ENCODE peak calls at places on chromosomes 7 and 10, in six cellular contexts. One of them, this sample, is unnamed.
A peak's percentile ranks its signal among the peaks of the same experiment; 100 is the strongest.

GRCh38 chr7:11623093-11623678 is 208.8 kb downstream of the THSD7A start:
- DNase-seq in A549: peak; percentile 8
- DNase-seq in K562: no peak
- DNase-seq in NB4: no peak
- DNase-seq in HepG2: no peak
- DNase-seq in GM12878: no peak
- DNase-seq in this sample: no peak

GRCh38 chr7:66696774-66697191 is 43.8 kb upstream of the RABGEF1 start:
- DNase-seq in A549: no peak
- DNase-seq in K562: peak; percentile 20
- DNase-seq in NB4: peak; percentile 46
- DNase-seq in HepG2: peak; percentile 9
- DNase-seq in GM12878: no peak
- DNase-seq in this sample: no peak

GRCh38 chr7:149422914-149423285 is 38.0 kb downstream of the ZNF777 start:
- DNase-seq in A549: no peak
- DNase-seq in K562: no peak
- DNase-seq in NB4: no peak
- DNase-seq in HepG2: no peak
- DNase-seq in GM12878: no peak
- DNase-seq in this sample: peak; percentile 7

GRCh38 chr10:80187465-80188409 is 17.6 kb downstream of the ANXA11 start:
- DNase-seq in A549: no peak
- DNase-seq in K562: peak; percentile 73
- DNase-seq in NB4: peak; percentile 99
- DNase-seq in HepG2: peak; percentile 13
- DNase-seq in GM12878: peak; percentile 56
- DNase-seq in this sample: no peak

GRCh38 chr7:15000157-15000556 is 97.6 kb upstream of the DGKB start:
- DNase-seq in A549: no peak
- DNase-seq in K562: no peak
- DNase-seq in NB4: no peak
- DNase-seq in HepG2: peak; percentile 12
- DNase-seq in GM12878: no peak
- DNase-seq in this sample: no peak

GRCh38 chr7:37277513-37277912 is 171.2 kb downstream of the ELMO1 start:
- DNase-seq in A549: no peak
- DNase-seq in K562: no peak
- DNase-seq in NB4: no peak
- DNase-seq in HepG2: no peak
- DNase-seq in GM12878: no peak
- DNase-seq in this sample: no peak

GRCh38 chr10:130453721-130454542 is 317.7 kb downstream of the GLRX3 start:
- DNase-seq in A549: no peak
- DNase-seq in K562: no peak
- DNase-seq in NB4: no peak
- DNase-seq in HepG2: no peak
- DNase-seq in GM12878: no peak
- DNase-seq in this sample: no peak

GRCh38 chr7:107167483-107168232 is 1.1 kb upstream of the HBP1 start:
- DNase-seq in A549: peak; percentile 84
- DNase-seq in K562: peak; percentile 74
- DNase-seq in NB4: peak; percentile 84
- DNase-seq in HepG2: peak; percentile 74
- DNase-seq in GM12878: no peak
- DNase-seq in this sample: peak; percentile 89

GRCh38 chr7:36871863-36872262 is 147.6 kb upstream of the AOAH start:
- DNase-seq in A549: no peak
- DNase-seq in K562: peak; percentile 51
- DNase-seq in NB4: peak; percentile 33
- DNase-seq in HepG2: no peak
- DNase-seq in GM12878: no peak
- DNase-seq in this sample: peak; percentile 18

GRCh38 chr7:28258240-28258639 is 77.6 kb upstream of the JAZF1 start:
- DNase-seq in A549: no peak
- DNase-seq in K562: no peak
- DNase-seq in NB4: no peak
- DNase-seq in HepG2: no peak
- DNase-seq in GM12878: no peak
- DNase-seq in this sample: no peak

GRCh38 chr10:51073461-51074237 is 638 bp upstream of the PRKG1 start:
- DNase-seq in A549: no peak
- DNase-seq in K562: peak; percentile 8
- DNase-seq in NB4: no peak
- DNase-seq in HepG2: no peak
- DNase-seq in GM12878: no peak
- DNase-seq in this sample: no peak

GRCh38 chr10:69938541-69938991 is 114.1 kb upstream of the MACROH2A2 start:
- DNase-seq in A549: no peak
- DNase-seq in K562: no peak
- DNase-seq in NB4: no peak
- DNase-seq in HepG2: no peak
- DNase-seq in GM12878: no peak
- DNase-seq in this sample: no peak

GRCh38 chr10:68440898-68441297 is 30.9 kb downstream of the DNA2 start:
- DNase-seq in A549: no peak
- DNase-seq in K562: no peak
- DNase-seq in NB4: no peak
- DNase-seq in HepG2: no peak
- DNase-seq in GM12878: no peak
- DNase-seq in this sample: no peak

GRCh38 chr10:97032624-97033023 is 153.1 kb downstream of the SLIT1 start:
- DNase-seq in A549: no peak
- DNase-seq in K562: no peak
- DNase-seq in NB4: no peak
- DNase-seq in HepG2: no peak
- DNase-seq in GM12878: no peak
- DNase-seq in this sample: no peak

GRCh38 chr10:71638577-71639411 is 80.8 kb downstream of the C10orf105 start:
- DNase-seq in A549: no peak
- DNase-seq in K562: peak; percentile 99
- DNase-seq in NB4: peak; percentile 40
- DNase-seq in HepG2: peak; percentile 68
- DNase-seq in GM12878: no peak
- DNase-seq in this sample: no peak

GRCh38 chr10:35598379-35598778 is 6.8 kb upstream of the GJD4 start:
- DNase-seq in A549: no peak
- DNase-seq in K562: peak; percentile 32
- DNase-seq in NB4: no peak
- DNase-seq in HepG2: peak; percentile 13
- DNase-seq in GM12878: no peak
- DNase-seq in this sample: peak; percentile 12

GRCh38 chr10:5537684-5538083 is 12.9 kb downstream of the CALML3 start:
- DNase-seq in A549: no peak
- DNase-seq in K562: no peak
- DNase-seq in NB4: no peak
- DNase-seq in HepG2: no peak
- DNase-seq in GM12878: no peak
- DNase-seq in this sample: no peak

GRCh38 chr7:101550641-101551531 is 78.2 kb downstream of the MYL10 start:
- DNase-seq in A549: no peak
- DNase-seq in K562: peak; percentile 40
- DNase-seq in NB4: peak; percentile 39
- DNase-seq in HepG2: no peak
- DNase-seq in GM12878: no peak
- DNase-seq in this sample: no peak

GRCh38 chr10:5094265-5095205 is at the start of gene AKR1C3:
- DNase-seq in A549: peak; percentile 61
- DNase-seq in K562: peak; percentile 50
- DNase-seq in NB4: peak; percentile 51
- DNase-seq in HepG2: peak; percentile 78
- DNase-seq in GM12878: no peak
- DNase-seq in this sample: peak; percentile 83

GRCh38 chr7:64574481-64575159 is 11.7 kb upstream of the ZNF680 start:
- DNase-seq in A549: no peak
- DNase-seq in K562: no peak
- DNase-seq in NB4: no peak
- DNase-seq in HepG2: no peak
- DNase-seq in GM12878: no peak
- DNase-seq in this sample: peak; percentile 8

GRCh38 chr7:26451997-26452396 is 160.3 kb downstream of the SNX10 start:
- DNase-seq in A549: no peak
- DNase-seq in K562: no peak
- DNase-seq in NB4: no peak
- DNase-seq in HepG2: no peak
- DNase-seq in GM12878: no peak
- DNase-seq in this sample: no peak

GRCh38 chr7:192701-193536 is 548 bp downstream of the FAM20C start:
- DNase-seq in A549: no peak
- DNase-seq in K562: no peak
- DNase-seq in NB4: no peak
- DNase-seq in HepG2: no peak
- DNase-seq in GM12878: no peak
- DNase-seq in this sample: no peak

GRCh38 chr10:76382381-76382851 is 951.0 kb downstream of the LRMDA start:
- DNase-seq in A549: no peak
- DNase-seq in K562: no peak
- DNase-seq in NB4: peak; percentile 79
- DNase-seq in HepG2: no peak
- DNase-seq in GM12878: no peak
- DNase-seq in this sample: no peak

GRCh38 chr10:24762966-24763623 is 39.4 kb upstream of the ARHGAP21 start:
- DNase-seq in A549: peak; percentile 23
- DNase-seq in K562: no peak
- DNase-seq in NB4: no peak
- DNase-seq in HepG2: peak; percentile 64
- DNase-seq in GM12878: no peak
- DNase-seq in this sample: peak; percentile 44

GRCh38 chr7:116571037-116571436 is 46.2 kb downstream of the CAV1 start:
- DNase-seq in A549: no peak
- DNase-seq in K562: no peak
- DNase-seq in NB4: no peak
- DNase-seq in HepG2: no peak
- DNase-seq in GM12878: no peak
- DNase-seq in this sample: peak; percentile 92

GRCh38 chr7:28671526-28671925 is 259.2 kb downstream of the CREB5 start:
- DNase-seq in A549: no peak
- DNase-seq in K562: no peak
- DNase-seq in NB4: no peak
- DNase-seq in HepG2: no peak
- DNase-seq in GM12878: no peak
- DNase-seq in this sample: no peak

GRCh38 chr7:88670536-88670935 is 89.0 kb upstream of the ZNF804B start:
- DNase-seq in A549: no peak
- DNase-seq in K562: no peak
- DNase-seq in NB4: no peak
- DNase-seq in HepG2: no peak
- DNase-seq in GM12878: no peak
- DNase-seq in this sample: no peak

GRCh38 chr7:128137096-128137655 is 103.9 kb upstream of the LEP start:
- DNase-seq in A549: no peak
- DNase-seq in K562: no peak
- DNase-seq in NB4: peak; percentile 95
- DNase-seq in HepG2: peak; percentile 34
- DNase-seq in GM12878: no peak
- DNase-seq in this sample: peak; percentile 35

GRCh38 chr10:106311590-106311989 is 852.9 kb downstream of the SORCS1 start:
- DNase-seq in A549: no peak
- DNase-seq in K562: no peak
- DNase-seq in NB4: no peak
- DNase-seq in HepG2: no peak
- DNase-seq in GM12878: no peak
- DNase-seq in this sample: no peak

GRCh38 chr10:58590152-58590551 is 77.5 kb downstream of the BICC1 start:
- DNase-seq in A549: peak; percentile 51
- DNase-seq in K562: no peak
- DNase-seq in NB4: no peak
- DNase-seq in HepG2: no peak
- DNase-seq in GM12878: no peak
- DNase-seq in this sample: peak; percentile 51

DNA sequence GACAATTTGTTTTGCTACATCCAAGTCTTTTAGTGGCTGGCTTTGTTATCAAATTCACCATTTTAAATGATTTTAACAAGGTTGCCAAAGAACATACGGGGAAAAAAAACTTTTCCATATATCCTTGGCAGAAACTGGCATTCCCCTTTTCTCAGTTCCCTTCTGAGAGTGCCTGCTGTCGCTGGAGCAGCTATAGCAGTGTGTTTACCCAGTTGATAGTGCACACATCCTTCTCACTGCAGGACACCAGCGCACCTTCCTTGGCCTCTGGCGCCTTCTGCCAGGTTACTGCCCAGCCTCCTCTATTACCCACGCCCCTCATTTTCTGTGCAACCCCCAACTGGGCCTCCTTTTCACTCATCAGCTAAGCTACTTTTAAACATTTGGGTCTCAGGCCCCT is 94.1 kb downstream of the ALOX5 start:
- DNase-seq in A549: no peak
- DNase-seq in K562: no peak
- DNase-seq in NB4: no peak
- DNase-seq in HepG2: no peak
- DNase-seq in GM12878: no peak
- DNase-seq in this sample: no peak
- TF ChIP-seq MYC in A549: no peak
- TF ChIP-seq MYC in K562: no peak
- TF ChIP-seq MYC in NB4: no peak
- TF ChIP-seq MYC in HepG2: no peak
- TF ChIP-seq MYC in GM12878: no peak
- TF ChIP-seq MYC in this sample: no peak

GRCh38 chr10:9056521-9056920 is 1002.0 kb downstream of the GATA3 start:
- DNase-seq in A549: no peak
- DNase-seq in K562: no peak
- DNase-seq in NB4: no peak
- DNase-seq in HepG2: no peak
- DNase-seq in GM12878: no peak
- DNase-seq in this sample: no peak
- TF ChIP-seq MAX in A549: no peak
- TF ChIP-seq MAX in K562: no peak
- TF ChIP-seq MAX in NB4: no peak
- TF ChIP-seq MAX in HepG2: no peak
- TF ChIP-seq MAX in GM12878: no peak
- TF ChIP-seq MAX in this sample: no peak

DNA sequence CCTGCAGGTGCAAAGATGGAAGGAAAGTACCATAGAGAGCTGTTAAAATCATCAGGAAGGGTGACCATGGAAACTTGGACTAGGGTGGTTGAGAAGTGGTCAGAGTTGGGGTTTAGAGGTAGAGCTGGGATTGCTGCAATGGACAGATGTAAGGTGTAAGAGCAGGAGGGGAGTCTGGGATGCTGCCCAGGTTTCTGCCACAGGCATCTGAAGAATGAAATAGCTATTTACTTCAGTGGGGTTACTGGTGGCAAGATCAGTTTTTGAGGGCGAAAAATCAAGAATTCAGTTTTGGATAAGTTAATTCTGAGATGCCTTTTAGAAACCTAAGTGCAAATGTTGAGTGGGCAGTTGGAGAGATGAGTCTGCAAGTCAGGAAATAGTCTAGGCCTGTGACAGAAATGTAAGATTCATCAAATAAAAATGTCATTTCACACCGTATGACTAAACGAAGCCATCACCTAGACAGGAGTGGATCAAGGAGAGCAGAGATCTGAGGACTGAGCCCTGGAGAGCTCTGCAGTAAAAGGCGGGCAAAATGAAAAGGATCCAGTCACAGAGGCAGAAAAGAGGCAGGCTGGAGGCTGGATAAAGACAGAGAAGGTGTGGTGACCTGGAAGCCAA is 22.7 kb upstream of the TOMM7 start:
- DNase-seq in A549: no peak
- DNase-seq in K562: no peak
- DNase-seq in NB4: no peak
- DNase-seq in HepG2: no peak
- DNase-seq in GM12878: no peak
- DNase-seq in this sample: no peak
- TF ChIP-seq MYC in A549: no peak
- TF ChIP-seq MYC in K562: no peak
- TF ChIP-seq MYC in NB4: no peak
- TF ChIP-seq MYC in HepG2: no peak
- TF ChIP-seq MYC in GM12878: no peak
- TF ChIP-seq MYC in this sample: no peak

GRCh38 chr10:27341001-27341400 is 100.4 kb upstream of the ACBD5 start:
- DNase-seq in A549: no peak
- DNase-seq in K562: no peak
- DNase-seq in NB4: no peak
- DNase-seq in HepG2: peak; percentile 19
- DNase-seq in GM12878: no peak
- DNase-seq in this sample: no peak
- TF ChIP-seq MAX in A549: no peak
- TF ChIP-seq MAX in K562: no peak
- TF ChIP-seq MAX in NB4: no peak
- TF ChIP-seq MAX in HepG2: no peak
- TF ChIP-seq MAX in GM12878: no peak
- TF ChIP-seq MAX in this sample: no peak

This sample was measured in endothelial cell of umbilical vein.